ENCODE peak calls at places on chromosomes 13 and 19, in ten cellular contexts. Y is HL-60, J is breast epithelium, O is GM23338, T is SK-N-SH, H is stomach, U is H1, D is sigmoid colon, I is K562, K is suprapubic skin. B is an unnamed sample.

GRCh38 chr19:13283871-13284270 is 133.7 kb downstream of the IER2 start:
- DNase-seq in H (no peak), J (no peak), I (no peak), K (no peak), T (no peak), Y (no peak), O (no peak), D (no peak), U (no peak), B (no peak)

GRCh38 chr13:26785845-26786630 is 25.5 kb upstream of the GPR12 start:
- DNase-seq in Y (peak; percentile 65), D (peak; percentile 74), U (no peak), O (peak; percentile 79), T (no peak), J (no peak), K (peak; percentile 81), I (no peak), H (peak; percentile 28), B (peak; percentile 91)

GRCh38 chr13:51920786-51921185 is 59.0 kb downstream of the CCDC70 start:
- DNase-seq in K (peak; percentile 38), I (no peak), U (no peak), J (no peak), T (no peak), O (no peak), Y (no peak), D (no peak), H (no peak), B (no peak)

GRCh38 chr13:33125821-33126570 is 109.8 kb downstream of the KL start:
- DNase-seq in J (no peak), O (peak; percentile 15), T (no peak), H (no peak), D (peak; percentile 89), I (no peak), Y (no peak), U (peak; percentile 51), K (peak; percentile 82), B (no peak)

GRCh38 chr13:40624338-40624737 is 42.1 kb downstream of the FOXO1 start:
- DNase-seq in U (no peak), H (no peak), K (no peak), J (no peak), Y (no peak), D (no peak), T (peak; percentile 7), I (no peak), O (no peak), B (no peak)

GRCh38 chr13:77829963-77830362 is 88.7 kb downstream of the EDNRB start:
- DNase-seq in I (no peak), T (no peak), D (no peak), O (no peak), Y (no peak), K (no peak), U (no peak), J (no peak), H (no peak), B (no peak)

GRCh38 chr13:50156140-50156539 is 140.9 kb downstream of the KCNRG start:
- DNase-seq in D (no peak), H (no peak), I (no peak), Y (no peak), J (no peak), U (no peak), K (no peak), O (no peak), T (no peak), B (no peak)

GRCh38 chr19:18176367-18177310 is 3.0 kb downstream of the IFI30 start:
- DNase-seq in I (no peak), J (no peak), T (no peak), Y (no peak), D (no peak), K (no peak), H (no peak), O (no peak), U (no peak), B (peak; percentile 78)

GRCh38 chr13:41271456-41272285 is 8.3 kb upstream of the MTRF1 start:
- DNase-seq in D (no peak), I (no peak), J (no peak), K (no peak), H (no peak), Y (no peak), O (no peak), U (no peak), T (no peak), B (no peak)

GRCh38 chr13:59398661-59399060 is 765.1 kb downstream of the DIAPH3 start:
- DNase-seq in I (no peak), O (no peak), D (no peak), J (no peak), T (no peak), H (no peak), U (no peak), K (no peak), Y (no peak), B (no peak)

GRCh38 chr19:21143846-21144245 is 2.0 kb downstream of the ZNF431 start:
- DNase-seq in I (no peak), Y (no peak), K (no peak), O (no peak), H (no peak), T (no peak), U (no peak), J (no peak), D (no peak), B (no peak)

GRCh38 chr13:97221491-97221890 is 642 bp upstream of the MBNL2 start:
- DNase-seq in O (no peak), K (no peak), J (no peak), Y (no peak), D (no peak), H (no peak), T (no peak), I (no peak), U (no peak), B (no peak)

GRCh38 chr13:99310382-99311031 is 3.3 kb upstream of the GPR183 start:
- DNase-seq in I (no peak), K (no peak), H (no peak), O (no peak), J (no peak), D (no peak), Y (peak; percentile 51), T (peak; percentile 25), U (no peak), B (no peak)

GRCh38 chr13:19726611-19727010 is 56.1 kb downstream of the PSPC1 start:
- DNase-seq in U (no peak), T (no peak), I (no peak), D (no peak), K (no peak), J (no peak), H (no peak), O (no peak), Y (no peak), B (no peak)

GRCh38 chr13:100828226-100828625 is 153.6 kb upstream of the TMTC4 start:
- DNase-seq in D (no peak), O (peak; percentile 70), J (no peak), I (no peak), Y (no peak), H (no peak), U (peak; percentile 3), K (no peak), T (peak; percentile 28), B (no peak)

GRCh38 chr13:24254151-24254810 is 55.1 kb upstream of the C1QTNF9 start:
- DNase-seq in K (no peak), D (peak; percentile 62), I (no peak), U (no peak), J (no peak), T (no peak), H (no peak), Y (peak; percentile 92), O (no peak), B (no peak)

GRCh38 chr13:36261976-36262375 is 35.6 kb downstream of the CCDC169 start:
- DNase-seq in T (no peak), J (no peak), Y (no peak), K (no peak), I (no peak), D (no peak), H (no peak), U (no peak), O (no peak), B (no peak)

GRCh38 chr13:35729926-35730627 is 253.6 kb upstream of the MAB21L1 start:
- DNase-seq in D (no peak), O (no peak), U (no peak), Y (no peak), I (no peak), K (no peak), T (no peak), H (no peak), J (no peak), B (no peak)

GRCh38 chr13:42832341-42833153 is 51.2 kb downstream of the FAM216B start:
- DNase-seq in D (no peak), O (no peak), J (no peak), K (no peak), H (peak; percentile 29), Y (no peak), I (no peak), U (no peak), T (no peak), B (no peak)

DNA sequence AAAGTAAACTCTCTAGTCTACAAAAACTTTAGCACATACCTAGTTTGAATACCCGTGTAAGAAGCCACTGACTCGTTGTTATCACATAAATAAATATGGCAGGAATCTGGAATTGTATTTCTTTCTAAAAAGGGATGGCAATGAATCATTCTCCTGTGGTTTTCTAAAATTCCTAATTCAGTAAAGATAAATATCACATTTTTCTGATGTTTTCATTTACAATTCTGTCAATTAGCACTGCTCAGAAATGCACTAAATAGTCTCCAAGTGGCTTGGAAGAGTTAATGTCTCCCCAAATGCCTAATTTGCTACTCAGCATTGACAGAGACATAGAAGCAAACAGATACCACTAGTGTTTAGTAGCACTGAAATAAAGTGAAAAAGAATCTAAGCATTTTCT is 547.7 kb upstream of the SLITRK1 start:
- DNase-seq in K (no peak), H (no peak), I (no peak), D (no peak), O (no peak), Y (no peak), U (no peak), J (no peak), T (no peak), B (no peak)
- H3K27ac ChIP-seq in K (no peak overlapping the region), H (no peak overlapping the region), I (no peak overlapping the region), D (no peak overlapping the region), O (no peak overlapping the region), Y (no peak overlapping the region), U (no peak overlapping the region), J (no peak overlapping the region), T (peak overlapping the region; percentile 85), B (no peak overlapping the region)

GRCh38 chr13:30671271-30671815 is 53.6 kb downstream of the USPL1 start:
- DNase-seq in T (no peak), I (no peak), J (no peak), O (no peak), K (no peak), Y (no peak), H (no peak), U (no peak), D (no peak), B (no peak)
- TF ChIP-seq POLR2AphosphoS5 in T (no peak), I (no peak), J (no peak), O (no peak), K (no peak), Y (no peak), H (no peak), U (no peak), D (no peak), B (no peak)

GRCh38 chr19:40392894-40393517 is 3.0 kb upstream of the HIPK4 start:
- DNase-seq in J (peak; percentile 61), I (no peak), Y (no peak), U (no peak), H (peak; percentile 53), T (no peak), O (no peak), K (no peak), D (no peak), B (no peak)
- TF ChIP-seq CTCF in J (no peak), I (peak; percentile 58), Y (peak; percentile 40), U (peak; percentile 62), H (no peak), T (no peak), O (peak; percentile 12), K (no peak), D (no peak), B (peak; percentile 18)

GRCh38 chr19:58409010-58409790 is 751 bp downstream of the ZNF584 start:
- DNase-seq in H (no peak), T (peak; percentile 79), U (no peak), D (peak; percentile 68), Y (peak; percentile 54), K (no peak), J (peak; percentile 52), I (no peak), O (peak; percentile 37), B (no peak)
- H3K27ac ChIP-seq in H (peak overlapping the region; percentile 92), T (peak overlapping the region; percentile 57), U (no peak overlapping the region), D (peak overlapping the region; percentile 91), Y (peak overlapping the region; percentile 93), K (peak overlapping the region; percentile 89), J (peak overlapping the region; percentile 89), I (peak overlapping the region; percentile 97), O (no peak overlapping the region), B (peak overlapping the region; percentile 88)

B was measured in spleen.